ENCODE peak calls at places on chromosomes 12 and 14, in eight cellular contexts. J is fibroblast of lung, H is AG08396, I is fibroblast of gingiva, C is HT1080, R is AG09309, Z is foreskin melanocyte, A is thyroid gland. M is an unnamed sample.

GRCh38 chr14:22599349-22599748 is 1.2 kb downstream of the ABHD4 start:
- DNase-seq in J (no peak), H (no peak), I (no peak), C (no peak), R (no peak), Z (no peak), A (no peak), M (no peak)

GRCh38 chr14:51548187-51548586 is 103.5 kb upstream of the FRMD6 start:
- DNase-seq in J (no peak), H (no peak), I (no peak), C (no peak), R (no peak), Z (no peak), A (no peak), M (no peak)

GRCh38 chr14:52060080-52060479 is 8.8 kb downstream of the NID2 start:
- DNase-seq in J (peak; percentile 73), H (no peak), I (peak; percentile 62), C (no peak), R (no peak), Z (no peak), A (peak; percentile 59), M (no peak)

GRCh38 chr14:30296956-30297405 is 262.0 kb upstream of the G2E3 start:
- DNase-seq in J (no peak), H (no peak), I (no peak), C (no peak), R (no peak), Z (no peak), A (no peak), M (no peak)

GRCh38 chr12:108369736-108370396 is 30.8 kb upstream of the CMKLR1 start:
- DNase-seq in J (no peak), H (no peak), I (no peak), C (no peak), R (no peak), Z (no peak), A (no peak), M (no peak)

GRCh38 chr12:89166525-89166934 is 185.8 kb downstream of the DUSP6 start:
- DNase-seq in J (peak; percentile 57), H (no peak), I (peak; percentile 78), C (peak; percentile 67), R (no peak), Z (no peak), A (no peak), M (no peak)

GRCh38 chr12:95820096-95820703 is 29.6 kb upstream of the NTN4 start:
- DNase-seq in J (peak; percentile 68), H (peak; percentile 51), I (peak; percentile 53), C (peak; percentile 41), R (no peak), Z (no peak), A (peak; percentile 49), M (peak; percentile 53)

GRCh38 chr12:28082101-28082500 is 108.2 kb upstream of the CCDC91 start:
- DNase-seq in J (no peak), H (no peak), I (no peak), C (no peak), R (no peak), Z (no peak), A (no peak), M (no peak)

GRCh38 chr12:114408881-114409795 is 3.2 kb upstream of the TBX5 start:
- DNase-seq in J (peak; percentile 87), H (no peak), I (no peak), C (no peak), R (no peak), Z (no peak), A (peak; percentile 17), M (no peak)

GRCh38 chr14:99576304-99576703 is 27.7 kb downstream of the CCDC85C start:
- DNase-seq in J (no peak), H (no peak), I (no peak), C (no peak), R (no peak), Z (no peak), A (peak; percentile 53), M (no peak)

GRCh38 chr12:51023625-51024395 is 2.4 kb downstream of the SLC11A2 start:
- DNase-seq in J (peak; percentile 27), H (peak; percentile 11), I (no peak), C (no peak), R (no peak), Z (peak; percentile 91), A (no peak), M (no peak)

GRCh38 chr12:100755186-100755585 is 39.4 kb upstream of the ANO4 start:
- DNase-seq in J (no peak), H (no peak), I (no peak), C (no peak), R (no peak), Z (no peak), A (no peak), M (no peak)

GRCh38 chr12:56267443-56268071 is 815 bp downstream of the COQ10A start:
- DNase-seq in J (no peak), H (no peak), I (peak; percentile 20), C (no peak), R (no peak), Z (no peak), A (peak; percentile 15), M (no peak)

GRCh38 chr12:83676896-83677295 is 990.2 kb downstream of the TMTC2 start:
- DNase-seq in J (no peak), H (no peak), I (no peak), C (no peak), R (no peak), Z (no peak), A (no peak), M (no peak)

GRCh38 chr14:32010561-32011188 is 66.4 kb upstream of the ARHGAP5 start:
- DNase-seq in J (peak; percentile 44), H (peak; percentile 26), I (no peak), C (peak; percentile 94), R (no peak), Z (peak; percentile 85), A (no peak), M (no peak)